ENCODE peak calls at places on chromosomes 5 and 9, in seven cellular contexts. One of them, this sample, is unnamed.
A peak's percentile ranks its signal among the peaks of the same experiment; 100 is the strongest.

GRCh38 chr5:116444373-116445058 is 130.1 kb downstream of the SEMA6A start:
- DNase-seq in fibroblast of the conjunctiva: no peak
- DNase-seq in amygdala: no peak
- DNase-seq in T-helper 1 cell: no peak
- DNase-seq in HEK293T: no peak
- DNase-seq in NT2/D1: no peak
- DNase-seq in activated CD8-positive, alpha-beta memory T cell treated with anti-CD3 and anti-CD28 coated beads, Interleukin-2, amount 50 U/mL, for 4 hours: no peak
- DNase-seq in this sample: no peak

GRCh38 chr5:41683181-41683580 is 172.8 kb upstream of the PLCXD3 start:
- DNase-seq in NT2/D1: no peak
- DNase-seq in HEK293T: no peak
- DNase-seq in activated CD8-positive, alpha-beta memory T cell treated with anti-CD3 and anti-CD28 coated beads, Interleukin-2, amount 50 U/mL, for 4 hours: no peak
- DNase-seq in fibroblast of the conjunctiva: no peak
- DNase-seq in T-helper 1 cell: no peak
- DNase-seq in amygdala: no peak
- DNase-seq in this sample: no peak

GRCh38 chr9:136011703-136012496 is 50.7 kb upstream of the UBAC1 start:
- DNase-seq in HEK293T: no peak
- DNase-seq in NT2/D1: no peak
- DNase-seq in amygdala: peak; percentile 30
- DNase-seq in T-helper 1 cell: no peak
- DNase-seq in activated CD8-positive, alpha-beta memory T cell treated with anti-CD3 and anti-CD28 coated beads, Interleukin-2, amount 50 U/mL, for 4 hours: no peak
- DNase-seq in fibroblast of the conjunctiva: peak; percentile 73
- DNase-seq in this sample: peak; percentile 94

GRCh38 chr9:18447131-18447530 is 26.8 kb upstream of the ADAMTSL1 start:
- DNase-seq in T-helper 1 cell: no peak
- DNase-seq in HEK293T: no peak
- DNase-seq in amygdala: no peak
- DNase-seq in activated CD8-positive, alpha-beta memory T cell treated with anti-CD3 and anti-CD28 coated beads, Interleukin-2, amount 50 U/mL, for 4 hours: no peak
- DNase-seq in fibroblast of the conjunctiva: no peak
- DNase-seq in NT2/D1: no peak
- DNase-seq in this sample: no peak

GRCh38 chr9:105233836-105234235 is 10.6 kb upstream of the SLC44A1 start:
- DNase-seq in fibroblast of the conjunctiva: no peak
- DNase-seq in activated CD8-positive, alpha-beta memory T cell treated with anti-CD3 and anti-CD28 coated beads, Interleukin-2, amount 50 U/mL, for 4 hours: no peak
- DNase-seq in NT2/D1: no peak
- DNase-seq in amygdala: no peak
- DNase-seq in HEK293T: no peak
- DNase-seq in T-helper 1 cell: no peak
- DNase-seq in this sample: no peak

GRCh38 chr9:90921104-90921503 is 119.5 kb downstream of the SYK start:
- DNase-seq in T-helper 1 cell: no peak
- DNase-seq in activated CD8-positive, alpha-beta memory T cell treated with anti-CD3 and anti-CD28 coated beads, Interleukin-2, amount 50 U/mL, for 4 hours: no peak
- DNase-seq in amygdala: peak; percentile 13
- DNase-seq in fibroblast of the conjunctiva: peak; percentile 36
- DNase-seq in NT2/D1: no peak
- DNase-seq in HEK293T: no peak
- DNase-seq in this sample: no peak

GRCh38 chr9:6414291-6414690 is 1.3 kb downstream of the UHRF2 start:
- DNase-seq in activated CD8-positive, alpha-beta memory T cell treated with anti-CD3 and anti-CD28 coated beads, Interleukin-2, amount 50 U/mL, for 4 hours: no peak
- DNase-seq in NT2/D1: no peak
- DNase-seq in HEK293T: no peak
- DNase-seq in T-helper 1 cell: peak; percentile 24
- DNase-seq in amygdala: no peak
- DNase-seq in fibroblast of the conjunctiva: no peak
- DNase-seq in this sample: peak; percentile 12

GRCh38 chr9:91536211-91536691 is 112.6 kb upstream of the NFIL3 start:
- DNase-seq in activated CD8-positive, alpha-beta memory T cell treated with anti-CD3 and anti-CD28 coated beads, Interleukin-2, amount 50 U/mL, for 4 hours: no peak
- DNase-seq in amygdala: no peak
- DNase-seq in fibroblast of the conjunctiva: no peak
- DNase-seq in NT2/D1: no peak
- DNase-seq in T-helper 1 cell: no peak
- DNase-seq in HEK293T: peak; percentile 52
- DNase-seq in this sample: no peak

GRCh38 chr5:135307143-135307903 is 91.7 kb downstream of the MACROH2A1 start:
- DNase-seq in NT2/D1: no peak
- DNase-seq in HEK293T: no peak
- DNase-seq in activated CD8-positive, alpha-beta memory T cell treated with anti-CD3 and anti-CD28 coated beads, Interleukin-2, amount 50 U/mL, for 4 hours: no peak
- DNase-seq in amygdala: no peak
- DNase-seq in fibroblast of the conjunctiva: no peak
- DNase-seq in T-helper 1 cell: no peak
- DNase-seq in this sample: no peak

GRCh38 chr9:92208693-92209524 is 84.6 kb downstream of the IARS1 start:
- DNase-seq in fibroblast of the conjunctiva: no peak
- DNase-seq in HEK293T: no peak
- DNase-seq in T-helper 1 cell: no peak
- DNase-seq in NT2/D1: no peak
- DNase-seq in activated CD8-positive, alpha-beta memory T cell treated with anti-CD3 and anti-CD28 coated beads, Interleukin-2, amount 50 U/mL, for 4 hours: no peak
- DNase-seq in amygdala: no peak
- DNase-seq in this sample: no peak

GRCh38 chr5:108681079-108681921 is 66.4 kb upstream of the FER start:
- DNase-seq in NT2/D1: peak; percentile 32
- DNase-seq in activated CD8-positive, alpha-beta memory T cell treated with anti-CD3 and anti-CD28 coated beads, Interleukin-2, amount 50 U/mL, for 4 hours: no peak
- DNase-seq in amygdala: no peak
- DNase-seq in fibroblast of the conjunctiva: peak; percentile 73
- DNase-seq in HEK293T: peak; percentile 46
- DNase-seq in T-helper 1 cell: peak; percentile 23
- DNase-seq in this sample: peak; percentile 45

GRCh38 chr9:5832093-5832542 is 799 bp downstream of the ERMP1 start:
- DNase-seq in NT2/D1: no peak
- DNase-seq in HEK293T: no peak
- DNase-seq in T-helper 1 cell: no peak
- DNase-seq in fibroblast of the conjunctiva: no peak
- DNase-seq in amygdala: no peak
- DNase-seq in activated CD8-positive, alpha-beta memory T cell treated with anti-CD3 and anti-CD28 coated beads, Interleukin-2, amount 50 U/mL, for 4 hours: no peak
- DNase-seq in this sample: no peak

GRCh38 chr5:177591690-177592009 is 353 bp upstream of the TMED9 start:
- DNase-seq in HEK293T: no peak
- DNase-seq in T-helper 1 cell: no peak
- DNase-seq in NT2/D1: no peak
- DNase-seq in activated CD8-positive, alpha-beta memory T cell treated with anti-CD3 and anti-CD28 coated beads, Interleukin-2, amount 50 U/mL, for 4 hours: no peak
- DNase-seq in amygdala: no peak
- DNase-seq in fibroblast of the conjunctiva: no peak
- DNase-seq in this sample: no peak

GRCh38 chr5:148585988-148586387 is 68.3 kb downstream of the HTR4 start:
- DNase-seq in amygdala: no peak
- DNase-seq in NT2/D1: no peak
- DNase-seq in activated CD8-positive, alpha-beta memory T cell treated with anti-CD3 and anti-CD28 coated beads, Interleukin-2, amount 50 U/mL, for 4 hours: no peak
- DNase-seq in HEK293T: no peak
- DNase-seq in T-helper 1 cell: no peak
- DNase-seq in fibroblast of the conjunctiva: no peak
- DNase-seq in this sample: no peak

GRCh38 chr5:171600736-171601265 is 181.4 kb downstream of the FGF18 start:
- DNase-seq in HEK293T: no peak
- DNase-seq in amygdala: no peak
- DNase-seq in NT2/D1: no peak
- DNase-seq in T-helper 1 cell: no peak
- DNase-seq in activated CD8-positive, alpha-beta memory T cell treated with anti-CD3 and anti-CD28 coated beads, Interleukin-2, amount 50 U/mL, for 4 hours: no peak
- DNase-seq in fibroblast of the conjunctiva: no peak
- DNase-seq in this sample: no peak

GRCh38 chr5:43315262-43315661 is 2.0 kb upstream of the HMGCS1 start:
- DNase-seq in fibroblast of the conjunctiva: no peak
- DNase-seq in NT2/D1: no peak
- DNase-seq in activated CD8-positive, alpha-beta memory T cell treated with anti-CD3 and anti-CD28 coated beads, Interleukin-2, amount 50 U/mL, for 4 hours: no peak
- DNase-seq in HEK293T: no peak
- DNase-seq in T-helper 1 cell: peak; percentile 83
- DNase-seq in amygdala: no peak
- DNase-seq in this sample: no peak

GRCh38 chr9:2355594-2355993 is 266.0 kb upstream of the VLDLR start:
- DNase-seq in fibroblast of the conjunctiva: no peak
- DNase-seq in activated CD8-positive, alpha-beta memory T cell treated with anti-CD3 and anti-CD28 coated beads, Interleukin-2, amount 50 U/mL, for 4 hours: no peak
- DNase-seq in T-helper 1 cell: no peak
- DNase-seq in NT2/D1: no peak
- DNase-seq in HEK293T: no peak
- DNase-seq in amygdala: no peak
- DNase-seq in this sample: no peak